ENCODE peak calls at places on chromosomes 3 and 15, in four cellular contexts. P is uterus, C is psoas muscle, M is nephron progenitor cell. K is an unnamed sample.

GRCh38 chr3:50154840-50155490 is at the start of gene SEMA3F:
- DNase-seq in P (peak), C (peak), M (peak), K (peak)

GRCh38 chr3:185210621-185211157 is 43.2 kb downstream of the EHHADH start:
- DNase-seq in P (no peak), C (no peak), M (no peak), K (no peak)

GRCh38 chr3:42707620-42708355 is 5.2 kb upstream of the HHATL start:
- DNase-seq in P (peak), C (no peak), M (no peak), K (no peak)

GRCh38 chr3:127735767-127736693 is 63.3 kb downstream of the ABTB1 start:
- DNase-seq in P (peak), C (no peak), M (no peak), K (no peak)

GRCh38 chr3:160343132-160343531 is 55.9 kb downstream of the IFT80 start:
- DNase-seq in P (no peak), C (no peak), M (no peak), K (no peak)

GRCh38 chr3:118882353-118882947 is 152.2 kb downstream of the IGSF11 start:
- DNase-seq in P (peak), C (peak), M (peak), K (peak)

GRCh38 chr15:48759921-48760320 is 50.9 kb downstream of the CEP152 start:
- DNase-seq in P (no peak), C (no peak), M (no peak), K (no peak)

GRCh38 chr15:67188551-67189218 is 65.8 kb downstream of the AAGAB start:
- DNase-seq in P (peak), C (peak), M (no peak), K (peak)

GRCh38 chr3:160617636-160618035 is 52.3 kb upstream of the KPNA4 start:
- DNase-seq in P (no peak), C (no peak), M (no peak), K (no peak)

GRCh38 chr3:8303466-8303865 is 198.2 kb upstream of the LMCD1 start:
- DNase-seq in P (no peak), C (no peak), M (no peak), K (no peak)

GRCh38 chr15:66646799-66647198 is 55.2 kb upstream of the SMAD6 start:
- DNase-seq in P (no peak), C (no peak), M (no peak), K (no peak)

GRCh38 chr3:175121225-175121624 is 262.1 kb downstream of the NAALADL2 start:
- DNase-seq in P (no peak), C (no peak), M (no peak), K (no peak)
- TF ChIP-seq CTCF in P (no peak), C (no peak), M (no peak), K (no peak)

DNA sequence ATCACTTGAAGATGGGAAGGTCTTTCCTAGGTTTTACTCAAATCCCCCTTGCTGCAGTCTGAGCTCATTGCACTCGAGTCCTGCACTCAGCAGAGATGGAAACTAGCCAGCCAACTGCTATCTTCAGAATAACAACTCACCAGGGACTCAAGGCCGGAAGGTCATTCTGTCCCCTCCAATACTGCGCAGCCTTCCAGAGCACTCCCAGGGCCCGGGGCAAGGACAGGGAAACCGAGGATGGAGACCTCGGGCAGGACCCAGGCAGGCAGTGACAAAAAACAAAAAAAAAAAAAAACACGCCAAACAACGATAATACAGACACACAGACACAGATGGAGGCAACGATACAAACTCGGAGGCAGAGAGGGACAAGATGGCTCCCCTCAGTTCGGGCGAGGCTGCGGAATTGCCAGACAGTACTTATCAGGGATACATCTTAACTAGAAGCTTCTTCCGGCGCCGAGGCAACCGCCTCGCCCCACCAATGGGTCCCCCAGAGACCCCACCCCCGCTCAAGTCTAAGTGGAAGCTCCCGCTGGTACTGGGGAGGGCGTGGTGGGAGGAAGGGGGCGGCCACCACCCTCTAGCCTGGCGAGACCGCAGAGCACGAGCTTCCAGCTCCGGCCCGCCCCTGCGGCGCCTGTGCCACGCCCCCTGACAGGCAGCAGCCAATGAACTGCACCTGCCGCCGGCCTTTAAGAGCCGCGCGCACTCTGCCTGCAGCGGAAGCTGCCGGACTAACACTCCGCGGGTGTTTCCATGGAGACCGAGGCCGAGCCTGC is 7.0 kb upstream of the MAP1A start:
- DNase-seq in P (peak), C (peak), M (peak), K (peak)
- TF ChIP-seq CTCF in P (peak), C (peak), M (peak), K (peak)

DNA sequence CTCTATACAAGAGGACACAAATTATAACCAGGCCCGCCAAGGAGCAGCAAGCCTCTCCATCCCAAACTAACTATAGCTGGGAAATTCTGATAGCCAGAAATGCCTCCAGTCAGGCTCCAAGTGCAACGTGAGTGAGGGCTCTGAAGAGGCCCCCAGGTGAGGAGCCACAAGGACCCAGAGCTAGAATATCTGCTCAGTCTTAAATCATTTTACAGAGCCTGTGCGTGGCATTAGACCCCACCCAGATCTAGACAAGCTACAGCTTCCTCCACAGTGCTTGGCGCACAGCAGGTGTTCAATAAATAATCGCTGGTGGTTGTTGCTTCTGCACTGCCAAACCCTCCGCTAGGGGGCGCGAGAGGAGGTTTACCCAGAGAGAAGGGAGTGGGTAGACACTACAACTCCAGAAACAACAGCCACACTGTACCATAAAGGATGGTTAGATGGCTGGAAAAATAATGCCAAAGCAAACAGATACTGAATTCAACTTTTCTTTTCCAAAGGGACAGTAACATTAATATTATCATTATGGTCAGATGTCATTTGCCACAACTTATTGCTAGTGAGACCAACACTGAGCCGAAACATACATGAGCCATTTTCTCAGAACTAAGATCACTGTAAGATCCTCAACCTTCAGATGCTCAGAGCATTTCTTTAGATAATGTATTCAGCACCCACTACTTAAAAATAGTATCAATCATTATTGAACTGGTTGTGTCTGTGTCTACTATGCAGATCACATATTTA is 44.5 kb downstream of the ZIC4 start:
- DNase-seq in P (no peak), C (peak), M (peak), K (peak)
- TF ChIP-seq CTCF in P (no peak), C (peak), M (peak), K (peak)

GRCh38 chr3:195522254-195523023 is 20.7 kb downstream of the PPP1R2 start:
- DNase-seq in P (no peak), C (no peak), M (peak), K (no peak)
- TF ChIP-seq CTCF in P (peak), C (peak), M (peak), K (peak)

DNA sequence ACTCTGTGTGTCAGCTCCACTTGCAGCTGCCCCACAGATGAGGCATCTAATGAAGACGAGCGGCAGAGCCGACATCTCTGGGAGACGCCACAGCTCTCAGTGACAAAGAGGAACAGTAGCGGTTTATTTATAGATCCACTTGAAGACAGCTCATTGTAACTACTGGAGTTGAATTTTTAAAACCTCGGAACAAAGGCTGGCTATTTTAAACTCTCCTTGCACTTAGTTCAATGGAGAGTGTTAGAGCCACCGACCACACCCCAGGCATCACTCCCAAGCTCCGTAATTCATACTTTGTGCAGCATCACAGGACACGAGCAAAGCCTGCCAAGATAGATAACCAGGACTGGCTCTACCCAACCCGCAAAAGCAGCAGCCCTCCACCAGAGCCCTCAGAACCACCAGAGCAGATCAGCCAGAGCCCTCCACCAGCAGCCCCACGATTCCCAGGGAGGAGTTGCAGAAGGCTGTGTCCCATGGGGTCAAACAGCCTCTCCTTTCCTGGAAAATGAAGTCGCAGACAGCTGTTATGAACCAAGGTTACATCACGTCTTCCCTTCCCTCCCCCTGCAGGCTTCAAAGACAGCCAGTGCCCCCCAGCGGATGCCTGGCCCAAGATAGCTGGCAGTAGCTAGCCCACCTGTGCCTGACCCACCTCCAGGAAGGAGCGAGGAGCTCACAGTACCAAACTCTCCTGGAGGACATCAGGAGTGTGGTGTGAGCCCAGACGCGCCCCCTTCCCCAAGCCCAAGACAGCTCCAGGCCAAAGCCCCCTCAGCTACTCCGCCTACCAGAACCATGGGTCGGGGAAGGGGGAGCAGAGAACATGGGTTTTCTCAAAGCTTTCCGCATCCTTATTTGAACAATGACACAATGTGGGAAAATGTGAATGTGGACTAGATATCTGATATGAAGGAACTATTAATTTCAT is 45.7 kb downstream of the POC1A start:
- DNase-seq in P (peak), C (peak), M (no peak), K (peak)
- TF ChIP-seq CTCF in P (no peak), C (peak), M (no peak), K (peak)

DNA sequence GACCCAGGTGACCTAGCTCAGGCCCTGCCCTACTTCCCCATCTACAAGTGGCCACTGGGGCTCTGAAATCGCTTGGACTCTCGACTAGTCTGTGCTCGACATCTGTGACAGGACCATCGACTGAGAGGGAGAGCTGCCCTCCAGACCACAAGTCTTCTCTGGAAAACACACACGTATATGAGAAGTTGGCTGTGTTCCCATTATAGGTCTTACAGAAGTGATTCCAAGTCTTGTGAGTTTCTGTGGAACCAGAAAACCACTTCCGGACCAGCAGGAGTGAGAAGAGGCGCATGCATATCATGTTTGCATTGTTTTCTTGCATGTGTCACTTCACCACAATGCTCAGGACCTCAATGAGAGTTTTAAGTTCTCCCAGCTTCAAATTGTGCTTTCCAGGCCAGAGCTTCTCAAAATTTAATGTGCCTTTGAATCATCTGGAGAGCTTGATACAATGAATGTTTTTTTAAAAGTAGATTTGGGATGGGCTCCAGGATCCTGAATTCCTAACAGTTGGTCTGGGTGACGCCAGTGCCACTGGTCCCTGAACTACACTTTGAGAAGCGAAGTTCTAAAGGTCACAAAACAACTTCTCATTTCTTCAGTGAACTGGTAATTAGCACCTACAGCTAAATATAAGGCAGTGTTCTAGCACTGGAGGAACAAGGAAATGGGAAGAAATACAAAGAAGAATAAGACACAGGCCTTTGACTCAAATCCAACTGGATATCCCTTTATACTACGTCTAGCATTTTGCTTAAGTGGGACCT is 15.6 kb downstream of the LIPC start:
- DNase-seq in P (no peak), C (no peak), M (no peak), K (no peak)
- TF ChIP-seq CTCF in P (no peak), C (no peak), M (no peak), K (no peak)